ENCODE peak calls at places on chromosomes 3 and 15, in seven cellular contexts. M, T, F, Y, N, Q and K are unnamed samples.

GRCh38 chr15:96230557-96231181 is 99.8 kb upstream of the NR2F2 start:
- DNase-seq in Y (no peak), T (no peak), F (no peak), Q (no peak), M (peak), N (no peak), K (no peak)

GRCh38 chr3:29906906-29907305 is 626.0 kb downstream of the RBMS3 start:
- DNase-seq in Y (no peak), F (no peak), T (no peak), Q (no peak), N (no peak), M (no peak), K (no peak)

GRCh38 chr3:190084983-190085382 is 35.7 kb downstream of the P3H2 start:
- DNase-seq in T (no peak), N (no peak), M (no peak), F (no peak), Y (no peak), Q (no peak), K (no peak)

GRCh38 chr3:186759231-186759930 is 24.0 kb upstream of the EIF4A2 start:
- DNase-seq in Y (no peak), N (no peak), M (no peak), F (no peak), T (no peak), Q (no peak), K (no peak)

GRCh38 chr3:192816274-192816853 is 89.0 kb upstream of the FGF12 start:
- DNase-seq in T (peak), M (peak), F (no peak), Y (no peak), N (no peak), Q (no peak), K (no peak)

GRCh38 chr15:91252322-91252721 is 152.3 kb downstream of the SV2B start:
- DNase-seq in Q (no peak), F (no peak), Y (no peak), T (no peak), M (no peak), N (no peak), K (no peak)

GRCh38 chr3:73653877-73654276 is 29.1 kb upstream of the PDZRN3 start:
- DNase-seq in F (no peak), Y (no peak), T (no peak), N (no peak), M (peak), Q (no peak), K (no peak)

GRCh38 chr3:5376761-5377160 is 189.3 kb downstream of the EDEM1 start:
- DNase-seq in N (no peak), Y (no peak), Q (peak), F (peak), T (peak), M (no peak), K (no peak)

GRCh38 chr3:130340766-130341165 is 4.7 kb upstream of the COL6A5 start:
- DNase-seq in Q (no peak), Y (no peak), M (no peak), F (no peak), N (no peak), T (no peak), K (no peak)

GRCh38 chr3:151276038-151277027 is 2.0 kb downstream of the P2RY14 start:
- DNase-seq in F (no peak), Q (no peak), N (no peak), T (no peak), Y (no peak), M (no peak), K (no peak)

GRCh38 chr15:89673162-89673506 is 6.0 kb downstream of the PLIN1 start:
- DNase-seq in T (peak), N (peak), M (no peak), Q (no peak), Y (no peak), F (no peak), K (no peak)

GRCh38 chr3:8301977-8302589 is 199.5 kb upstream of the LMCD1 start:
- DNase-seq in N (no peak), Y (no peak), F (no peak), T (peak), Q (no peak), M (peak), K (no peak)

GRCh38 chr3:113654851-113655250 is 41.6 kb downstream of the USF3 start:
- DNase-seq in T (no peak), Y (no peak), N (no peak), Q (no peak), F (no peak), M (no peak), K (no peak)

GRCh38 chr15:51191766-51192165 is 97.1 kb upstream of the TNFAIP8L3 start:
- DNase-seq in M (no peak), Y (no peak), N (no peak), T (no peak), Q (no peak), F (no peak), K (no peak)

GRCh38 chr15:51736646-51737537 is 563 bp downstream of the LYSMD2 start:
- DNase-seq in T (peak), F (peak), M (no peak), Y (no peak), N (no peak), Q (peak), K (peak)

GRCh38 chr15:60708684-60709083 is 229.7 kb upstream of the ICE2 start:
- DNase-seq in Q (no peak), N (no peak), Y (no peak), T (no peak), M (peak), F (no peak), K (no peak)

GRCh38 chr15:91849749-91850161 is 3.8 kb upstream of the SLCO3A1 start:
- DNase-seq in Y (no peak), Q (no peak), M (peak), F (no peak), N (no peak), T (peak), K (no peak)

GRCh38 chr15:37981781-37982180 is 47.3 kb downstream of the TMCO5A start:
- DNase-seq in N (no peak), Y (no peak), Q (no peak), T (peak), F (no peak), M (peak), K (no peak)

GRCh38 chr3:159866201-159866746 is 122.4 kb upstream of the IL12A start:
- DNase-seq in T (no peak), N (no peak), M (no peak), Q (no peak), Y (no peak), F (no peak), K (no peak)

GRCh38 chr3:30421261-30421660 is 185.1 kb upstream of the TGFBR2 start:
- DNase-seq in T (no peak), Q (no peak), Y (no peak), M (peak), N (no peak), F (no peak), K (no peak)

GRCh38 chr3:188123170-188123920 is 30.6 kb upstream of the LPP start:
- DNase-seq in F (no peak), N (no peak), Q (no peak), Y (no peak), T (no peak), M (peak), K (no peak)

GRCh38 chr3:194306109-194306686 is 44.9 kb downstream of the CPN2 start:
- DNase-seq in T (no peak), Y (no peak), Q (no peak), F (no peak), M (no peak), N (no peak), K (no peak)

GRCh38 chr15:80697316-80697715 is 2.2 kb downstream of the ABHD17C start:
- DNase-seq in M (no peak), F (peak), N (no peak), Q (no peak), T (no peak), Y (no peak), K (no peak)

GRCh38 chr3:149657796-149658443 is at the start of gene WWTR1:
- DNase-seq in T (peak), Q (peak), N (peak), F (peak), M (peak), Y (peak), K (peak)

GRCh38 chr3:103440539-103441113 is 1005.8 kb downstream of the ZPLD1 start:
- DNase-seq in N (no peak), Y (no peak), Q (no peak), F (no peak), M (peak), T (peak), K (no peak)

GRCh38 chr15:31358163-31358562 is 31.5 kb downstream of the KLF13 start:
- DNase-seq in F (no peak), N (no peak), M (no peak), T (no peak), Q (no peak), Y (no peak), K (no peak)
- H3K4me3 ChIP-seq in F (no peak), N (no peak), M (no peak), T (no peak), Q (no peak), Y (no peak), K (no peak)

DNA sequence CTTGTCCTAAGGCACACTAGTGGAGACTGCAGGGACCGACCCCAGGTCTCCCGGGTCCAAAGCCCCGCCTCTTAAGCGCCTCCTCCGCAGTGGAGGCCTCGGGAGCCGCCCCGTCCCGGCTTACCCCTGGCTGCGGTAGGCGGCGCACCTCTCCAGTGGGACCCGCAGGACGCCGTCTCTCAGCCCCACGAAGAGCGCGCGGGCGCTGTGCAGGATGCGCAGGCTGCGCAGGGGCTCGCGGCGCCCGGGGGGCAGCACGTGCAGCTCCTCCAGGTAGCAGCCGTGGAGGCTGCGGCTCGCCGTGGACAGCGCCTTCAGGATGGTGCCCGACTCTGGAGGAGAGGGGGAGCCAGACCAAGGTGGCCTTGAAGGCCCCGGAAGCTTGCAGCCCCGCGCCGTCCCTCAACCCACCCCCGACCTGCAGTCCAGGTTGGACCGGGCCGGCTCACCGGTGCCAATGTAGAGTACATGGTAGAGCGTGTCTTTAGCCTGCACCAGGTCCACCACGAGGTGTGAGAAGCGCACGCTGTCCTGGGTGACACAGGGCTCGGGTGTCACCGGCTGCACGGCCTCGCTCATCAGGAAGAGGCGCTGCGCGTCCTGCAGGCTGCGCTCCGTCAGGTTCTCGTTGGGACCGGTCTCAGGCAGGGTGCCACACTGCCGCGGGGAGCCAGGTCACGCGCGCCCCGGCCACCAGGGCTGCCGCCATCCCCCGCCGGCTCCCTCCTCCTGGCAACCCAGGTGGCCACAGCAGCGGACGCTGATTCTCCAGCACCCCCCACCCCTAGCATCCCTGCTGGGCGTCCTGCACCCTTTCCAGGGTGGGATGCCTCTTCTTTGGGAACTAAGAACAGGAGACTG is 105.5 kb downstream of the SEMA5B start:
- DNase-seq in F (no peak), M (no peak), N (no peak), Q (no peak), Y (no peak), T (peak), K (no peak)
- H3K4me3 ChIP-seq in F (no peak), M (no peak), N (no peak), Q (no peak), Y (peak), T (peak), K (peak)

DNA sequence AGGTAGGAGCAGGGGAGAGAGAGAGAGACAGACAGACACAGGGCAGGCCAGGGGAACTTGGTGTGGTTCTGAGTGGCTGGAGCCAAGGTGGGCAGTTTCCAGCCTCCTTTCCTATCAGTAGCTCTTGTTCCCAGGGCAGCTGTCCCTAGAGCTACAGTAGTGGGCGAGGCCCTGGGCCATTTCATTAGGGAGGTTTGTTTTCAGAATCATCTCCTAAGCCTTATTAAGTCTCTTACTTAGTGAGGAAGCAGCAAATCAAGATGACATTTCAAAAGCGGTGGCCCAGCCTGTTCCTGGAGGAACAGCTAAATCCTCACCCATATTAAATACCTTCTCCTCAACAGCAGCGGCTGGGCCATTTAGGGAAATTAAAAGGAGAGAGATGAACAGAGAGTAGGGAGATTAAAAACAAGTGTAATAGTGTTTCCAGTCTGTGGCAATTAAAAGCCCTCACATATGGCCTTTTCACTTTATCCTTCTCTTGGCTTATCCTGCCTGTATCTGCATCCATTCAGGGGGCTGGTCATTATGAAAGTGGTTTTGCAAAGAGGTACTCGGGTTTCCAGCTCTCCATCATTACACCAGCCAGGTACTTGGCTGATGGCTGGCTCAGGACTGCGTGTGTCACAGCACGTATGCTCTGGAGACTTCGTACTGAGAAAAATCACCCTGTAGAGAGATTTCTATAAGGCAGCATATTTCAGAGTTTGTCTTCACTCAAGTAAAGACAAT is 91.9 kb upstream of the PRR23C start:
- DNase-seq in T (no peak), F (no peak), M (no peak), Y (no peak), Q (no peak), N (no peak), K (no peak)
- H3K4me3 ChIP-seq in T (no peak), F (no peak), M (no peak), Y (no peak), Q (no peak), N (no peak), K (no peak)

GRCh38 chr3:122456074-122456473 is 40.2 kb upstream of the WDR5B start:
- DNase-seq in F (no peak), Y (no peak), M (no peak), T (no peak), N (no peak), Q (no peak), K (no peak)

GRCh38 chr3:122458992-122459391 is 43.1 kb upstream of the WDR5B start:
- DNase-seq in N (no peak), Y (no peak), Q (no peak), F (no peak), T (peak), M (peak), K (no peak)

GRCh38 chr3:122461834-122462233 is 46.0 kb upstream of the WDR5B start:
- DNase-seq in F (no peak), Q (no peak), Y (no peak), T (no peak), M (no peak), N (no peak), K (no peak)

GRCh38 chr3:122457706-122458105 is 41.8 kb upstream of the WDR5B start:
- DNase-seq in N (no peak), Y (no peak), Q (no peak), T (no peak), M (no peak), F (no peak), K (no peak)
- H3K4me3 ChIP-seq in N (no peak), Y (no peak), Q (no peak), T (no peak), M (no peak), F (no peak), K (no peak)

DNA sequence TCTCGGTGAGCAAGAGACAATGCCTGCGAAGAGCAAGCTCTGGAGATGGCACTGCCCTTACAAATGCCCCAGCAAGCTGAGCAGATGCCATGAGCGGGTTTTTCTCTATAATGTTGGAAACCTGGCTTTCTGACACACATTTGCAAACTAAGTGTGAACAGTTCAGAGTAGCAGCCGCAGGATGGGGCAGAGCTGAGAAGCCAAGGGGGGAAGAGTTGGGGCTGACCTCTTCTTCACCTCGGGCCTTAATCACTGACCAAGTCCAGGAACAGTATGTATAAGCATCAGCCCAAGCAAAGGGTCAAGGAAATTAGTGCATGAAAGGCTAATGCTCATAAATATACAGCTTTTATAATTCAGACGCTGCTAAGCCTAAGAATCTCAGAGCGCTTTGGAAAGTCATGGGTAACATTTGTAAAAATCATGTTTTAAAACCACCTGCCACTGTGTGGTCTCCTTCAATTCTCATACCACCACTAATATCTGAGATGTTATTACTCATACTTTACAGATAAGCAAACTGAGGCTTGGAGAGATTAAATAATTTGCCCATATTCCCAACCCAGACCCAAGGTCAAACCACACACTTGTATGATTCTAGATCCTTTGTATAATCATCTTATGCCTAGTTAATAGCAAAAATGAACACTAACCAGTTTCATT is 603.4 kb downstream of the FOXP1 start:
- DNase-seq in Y (no peak), N (no peak), F (no peak), Q (no peak), M (peak), T (no peak), K (no peak)
- H3K4me3 ChIP-seq in Y (no peak), N (no peak), F (no peak), Q (no peak), M (no peak), T (no peak), K (no peak)

GRCh38 chr15:62163397-62163796 is 1.7 kb downstream of the C2CD4B start:
- DNase-seq in Q (no peak), M (no peak), F (no peak), Y (no peak), T (no peak), N (no peak), K (no peak)
- H3K4me3 ChIP-seq in Q (peak), M (no peak), F (no peak), Y (peak), T (no peak), N (peak), K (peak)

DNA sequence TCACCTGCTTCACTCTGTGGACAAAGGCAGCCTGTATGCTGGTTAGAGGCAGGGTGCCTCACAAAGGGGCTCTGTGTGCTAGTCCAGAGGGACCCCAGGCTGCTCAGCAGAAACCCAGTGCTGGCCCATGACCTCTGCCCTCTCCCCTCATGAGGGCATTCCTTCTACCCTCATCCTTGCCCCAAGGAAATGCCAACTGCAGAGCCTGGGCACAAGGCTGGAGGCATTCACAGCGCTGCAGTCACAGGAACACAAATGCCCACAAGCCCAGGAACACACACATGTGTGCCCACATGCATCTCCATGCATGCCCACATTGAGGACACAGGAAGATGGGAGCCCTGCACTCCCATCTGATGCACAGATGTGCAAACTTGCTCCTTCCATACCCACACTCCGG is 3.8 kb downstream of the INKA1 start:
- DNase-seq in F (no peak), Q (no peak), N (no peak), T (no peak), Y (no peak), M (no peak), K (no peak)
- H3K4me3 ChIP-seq in F (no peak), Q (no peak), N (no peak), T (no peak), Y (no peak), M (no peak), K (no peak)

GRCh38 chr3:71453319-71453718 is 130.2 kb downstream of the FOXP1 start:
- DNase-seq in Y (no peak), F (no peak), T (peak), Q (no peak), M (no peak), N (no peak), K (no peak)

GRCh38 chr3:71450985-71451560 is 132.5 kb downstream of the FOXP1 start:
- DNase-seq in T (peak), F (no peak), Y (no peak), N (no peak), Q (no peak), M (peak), K (no peak)

GRCh38 chr3:71453822-71454512 is 129.6 kb downstream of the FOXP1 start:
- DNase-seq in Y (no peak), M (no peak), F (no peak), N (no peak), Q (no peak), T (no peak), K (no peak)

GRCh38 chr3:71450162-71450561 is 133.4 kb downstream of the FOXP1 start:
- DNase-seq in M (no peak), Y (no peak), F (peak), N (no peak), T (no peak), Q (peak), K (no peak)

DNA sequence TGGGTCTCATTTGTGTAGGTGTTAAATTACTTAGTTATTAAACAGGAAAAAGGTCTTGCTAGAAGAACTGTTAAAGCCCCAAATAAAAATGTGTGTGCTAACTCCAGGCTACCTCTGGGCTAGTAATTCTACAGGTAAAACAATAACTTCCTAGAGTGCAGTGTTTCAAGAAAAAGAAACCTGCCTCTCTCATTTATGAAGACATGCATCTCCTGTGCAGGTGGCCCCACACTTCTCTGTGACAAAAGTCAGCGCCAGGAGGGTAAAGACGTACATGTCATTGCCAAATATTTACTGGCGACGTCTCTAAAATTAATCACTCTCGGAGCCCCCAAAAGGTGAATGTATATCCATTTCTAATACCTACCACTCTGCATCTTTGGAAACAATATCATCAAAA is 131.7 kb downstream of the FOXP1 start:
- DNase-seq in N (no peak), Q (no peak), F (no peak), M (no peak), T (no peak), Y (no peak), K (no peak)
- H3K4me3 ChIP-seq in N (no peak), Q (no peak), F (no peak), M (no peak), T (no peak), Y (no peak), K (no peak)